ENCODE peak calls at places on chromosomes 4 and X, in five cellular contexts. One of them, this sample, is unnamed.

GRCh38 chr4:138003248-138003647 is 238.9 kb downstream of the SLC7A11 start:
- DNase-seq in colonic mucosa: no peak
- DNase-seq in psoas muscle: no peak
- DNase-seq in CD8-positive, alpha-beta memory T cell: no peak
- DNase-seq in left ventricle myocardium inferior: no peak
- DNase-seq in this sample: no peak

GRCh38 chr4:185640809-185641675 is 105.7 kb upstream of the PDLIM3 start:
- DNase-seq in colonic mucosa: no peak
- DNase-seq in psoas muscle: no peak
- DNase-seq in CD8-positive, alpha-beta memory T cell: no peak
- DNase-seq in left ventricle myocardium inferior: no peak
- DNase-seq in this sample: no peak

GRCh38 chr4:140996757-140997156 is 136.5 kb downstream of the RNF150 start:
- DNase-seq in colonic mucosa: no peak
- DNase-seq in psoas muscle: no peak
- DNase-seq in CD8-positive, alpha-beta memory T cell: no peak
- DNase-seq in left ventricle myocardium inferior: no peak
- DNase-seq in this sample: no peak

GRCh38 chr4:153834901-153835300 is 46.0 kb upstream of the SFRP2 start:
- DNase-seq in colonic mucosa: no peak
- DNase-seq in psoas muscle: no peak
- DNase-seq in CD8-positive, alpha-beta memory T cell: no peak
- DNase-seq in left ventricle myocardium inferior: no peak
- DNase-seq in this sample: no peak

GRCh38 chr4:94419549-94419948 is 32.2 kb upstream of the PDLIM5 start:
- DNase-seq in colonic mucosa: no peak
- DNase-seq in psoas muscle: no peak
- DNase-seq in CD8-positive, alpha-beta memory T cell: no peak
- DNase-seq in left ventricle myocardium inferior: no peak
- DNase-seq in this sample: no peak

GRCh38 chrX:149185087-149185486 is 320.0 kb downstream of the IDS start:
- DNase-seq in colonic mucosa: no peak
- DNase-seq in psoas muscle: no peak
- DNase-seq in CD8-positive, alpha-beta memory T cell: no peak
- DNase-seq in left ventricle myocardium inferior: no peak
- DNase-seq in this sample: no peak

GRCh38 chr4:177128306-177128705 is 181.4 kb upstream of the NEIL3 start:
- DNase-seq in colonic mucosa: no peak
- DNase-seq in psoas muscle: no peak
- DNase-seq in CD8-positive, alpha-beta memory T cell: no peak
- DNase-seq in left ventricle myocardium inferior: no peak
- DNase-seq in this sample: no peak

GRCh38 chrX:1535241-1536041 is 1.5 kb downstream of the P2RY8 start:
- DNase-seq in colonic mucosa: peak
- DNase-seq in psoas muscle: no peak
- DNase-seq in CD8-positive, alpha-beta memory T cell: peak
- DNase-seq in left ventricle myocardium inferior: no peak
- DNase-seq in this sample: no peak

GRCh38 chr4:108272046-108272445 is 103.3 kb upstream of the LEF1 start:
- DNase-seq in colonic mucosa: no peak
- DNase-seq in psoas muscle: no peak
- DNase-seq in CD8-positive, alpha-beta memory T cell: no peak
- DNase-seq in left ventricle myocardium inferior: no peak
- DNase-seq in this sample: no peak

GRCh38 chrX:73448379-73448778 is 1.5 kb downstream of the CDX4 start:
- DNase-seq in colonic mucosa: no peak
- DNase-seq in psoas muscle: no peak
- DNase-seq in CD8-positive, alpha-beta memory T cell: no peak
- DNase-seq in left ventricle myocardium inferior: no peak
- DNase-seq in this sample: no peak

GRCh38 chr4:140150886-140151699 is 2.9 kb downstream of the MAML3 start:
- DNase-seq in colonic mucosa: peak
- DNase-seq in psoas muscle: peak
- DNase-seq in CD8-positive, alpha-beta memory T cell: peak
- DNase-seq in left ventricle myocardium inferior: peak
- DNase-seq in this sample: peak

GRCh38 chr4:139595989-139596679 is 40.1 kb upstream of the SETD7 start:
- DNase-seq in colonic mucosa: no peak
- DNase-seq in psoas muscle: peak
- DNase-seq in CD8-positive, alpha-beta memory T cell: no peak
- DNase-seq in left ventricle myocardium inferior: no peak
- DNase-seq in this sample: no peak

GRCh38 chr4:148800943-148801342 is 358.7 kb upstream of the NR3C2 start:
- DNase-seq in colonic mucosa: no peak
- DNase-seq in psoas muscle: no peak
- DNase-seq in CD8-positive, alpha-beta memory T cell: no peak
- DNase-seq in left ventricle myocardium inferior: no peak
- DNase-seq in this sample: no peak

GRCh38 chrX:10254746-10255145 is 98.0 kb downstream of the CLCN4 start:
- DNase-seq in colonic mucosa: no peak
- DNase-seq in psoas muscle: no peak
- DNase-seq in CD8-positive, alpha-beta memory T cell: no peak
- DNase-seq in left ventricle myocardium inferior: no peak
- DNase-seq in this sample: no peak

GRCh38 chr4:156762851-156763250 is 208.7 kb downstream of the PDGFC start:
- DNase-seq in colonic mucosa: no peak
- DNase-seq in psoas muscle: no peak
- DNase-seq in CD8-positive, alpha-beta memory T cell: no peak
- DNase-seq in left ventricle myocardium inferior: no peak
- DNase-seq in this sample: no peak

GRCh38 chrX:135985974-135986312 is 708 bp downstream of the SLC9A6 start:
- DNase-seq in colonic mucosa: no peak
- DNase-seq in psoas muscle: no peak
- DNase-seq in CD8-positive, alpha-beta memory T cell: no peak
- DNase-seq in left ventricle myocardium inferior: no peak
- DNase-seq in this sample: no peak

GRCh38 chr4:153451931-153452660 is 14.1 kb upstream of the TMEM131L start:
- DNase-seq in colonic mucosa: no peak
- DNase-seq in psoas muscle: no peak
- DNase-seq in CD8-positive, alpha-beta memory T cell: no peak
- DNase-seq in left ventricle myocardium inferior: no peak
- DNase-seq in this sample: no peak

GRCh38 chr4:141425124-141425523 is 204.4 kb downstream of the ZNF330 start:
- DNase-seq in colonic mucosa: no peak
- DNase-seq in psoas muscle: no peak
- DNase-seq in CD8-positive, alpha-beta memory T cell: no peak
- DNase-seq in left ventricle myocardium inferior: no peak
- DNase-seq in this sample: no peak

GRCh38 chr4:113565702-113566012 is 195.9 kb downstream of the CAMK2D start:
- DNase-seq in colonic mucosa: no peak
- DNase-seq in psoas muscle: no peak
- DNase-seq in CD8-positive, alpha-beta memory T cell: no peak
- DNase-seq in left ventricle myocardium inferior: no peak
- DNase-seq in this sample: no peak

GRCh38 chr4:8616831-8617230 is 24.3 kb downstream of the CPZ start:
- DNase-seq in colonic mucosa: no peak
- DNase-seq in psoas muscle: peak
- DNase-seq in CD8-positive, alpha-beta memory T cell: no peak
- DNase-seq in left ventricle myocardium inferior: no peak
- DNase-seq in this sample: no peak

GRCh38 chr4:181293541-181293940 is 949.7 kb upstream of the TENM3 start:
- DNase-seq in colonic mucosa: no peak
- DNase-seq in psoas muscle: no peak
- DNase-seq in CD8-positive, alpha-beta memory T cell: no peak
- DNase-seq in left ventricle myocardium inferior: no peak
- DNase-seq in this sample: no peak

GRCh38 chr4:15003891-15004700 is 1.8 kb downstream of the CPEB2 start:
- DNase-seq in colonic mucosa: peak
- DNase-seq in psoas muscle: peak
- DNase-seq in CD8-positive, alpha-beta memory T cell: peak
- DNase-seq in left ventricle myocardium inferior: peak
- DNase-seq in this sample: peak

GRCh38 chr4:26206981-26207380 is 113.8 kb upstream of the RBPJ start:
- DNase-seq in colonic mucosa: no peak
- DNase-seq in psoas muscle: no peak
- DNase-seq in CD8-positive, alpha-beta memory T cell: no peak
- DNase-seq in left ventricle myocardium inferior: no peak
- DNase-seq in this sample: no peak

GRCh38 chr4:28432348-28433025 is 1571.8 kb downstream of the STIM2 start:
- DNase-seq in colonic mucosa: no peak
- DNase-seq in psoas muscle: no peak
- DNase-seq in CD8-positive, alpha-beta memory T cell: no peak
- DNase-seq in left ventricle myocardium inferior: no peak
- DNase-seq in this sample: no peak

GRCh38 chrX:72121381-72121780 is 10.3 kb downstream of the RTL5 start:
- DNase-seq in colonic mucosa: peak
- DNase-seq in psoas muscle: peak
- DNase-seq in CD8-positive, alpha-beta memory T cell: no peak
- DNase-seq in left ventricle myocardium inferior: peak
- DNase-seq in this sample: no peak

GRCh38 chrX:72124540-72125201 is 7.0 kb downstream of the RTL5 start:
- DNase-seq in colonic mucosa: no peak
- DNase-seq in psoas muscle: no peak
- DNase-seq in CD8-positive, alpha-beta memory T cell: no peak
- DNase-seq in left ventricle myocardium inferior: no peak
- DNase-seq in this sample: no peak

GRCh38 chrX:72125331-72126047 is 6.2 kb downstream of the RTL5 start:
- DNase-seq in colonic mucosa: no peak
- DNase-seq in psoas muscle: no peak
- DNase-seq in CD8-positive, alpha-beta memory T cell: no peak
- DNase-seq in left ventricle myocardium inferior: no peak
- DNase-seq in this sample: no peak

GRCh38 chrX:72122621-72123275 is 9.0 kb downstream of the RTL5 start:
- DNase-seq in colonic mucosa: no peak
- DNase-seq in psoas muscle: no peak
- DNase-seq in CD8-positive, alpha-beta memory T cell: no peak
- DNase-seq in left ventricle myocardium inferior: no peak
- DNase-seq in this sample: no peak

GRCh38 chrX:72123471-72124185 is 8.1 kb downstream of the RTL5 start:
- DNase-seq in colonic mucosa: no peak
- DNase-seq in psoas muscle: peak
- DNase-seq in CD8-positive, alpha-beta memory T cell: no peak
- DNase-seq in left ventricle myocardium inferior: peak
- DNase-seq in this sample: no peak
- H3K27ac ChIP-seq in colonic mucosa: no peak
- H3K27ac ChIP-seq in psoas muscle: no peak
- H3K27ac ChIP-seq in CD8-positive, alpha-beta memory T cell: no peak
- H3K27ac ChIP-seq in left ventricle myocardium inferior: peak
- H3K27ac ChIP-seq in this sample: no peak

DNA sequence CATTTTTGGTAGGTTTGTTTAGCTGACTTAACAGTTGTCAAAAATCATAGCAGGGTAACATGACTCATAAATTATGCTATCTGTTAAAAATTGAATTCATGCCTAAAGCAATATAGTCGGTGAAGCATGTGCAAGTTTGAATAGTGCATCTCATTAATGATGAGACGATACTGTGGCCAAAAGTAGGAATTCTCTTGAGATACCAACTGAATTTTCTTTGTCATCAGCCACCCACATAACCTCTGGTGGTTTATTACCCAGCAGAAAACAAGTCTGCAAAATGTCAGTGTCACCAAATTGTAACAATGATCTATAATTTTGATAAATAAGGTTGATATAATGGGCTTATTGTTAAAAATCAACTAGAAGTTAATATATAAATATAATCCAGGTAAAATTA is 211.2 kb downstream of the GASK1B start:
- DNase-seq in colonic mucosa: no peak
- DNase-seq in psoas muscle: no peak
- DNase-seq in CD8-positive, alpha-beta memory T cell: no peak
- DNase-seq in left ventricle myocardium inferior: no peak
- DNase-seq in this sample: no peak
- H3K27ac ChIP-seq in colonic mucosa: no peak
- H3K27ac ChIP-seq in psoas muscle: no peak
- H3K27ac ChIP-seq in CD8-positive, alpha-beta memory T cell: no peak
- H3K27ac ChIP-seq in left ventricle myocardium inferior: no peak
- H3K27ac ChIP-seq in this sample: no peak

GRCh38 chrX:18426004-18426320 is 554 bp downstream of the CDKL5 start:
- DNase-seq in colonic mucosa: no peak
- DNase-seq in psoas muscle: peak
- DNase-seq in CD8-positive, alpha-beta memory T cell: no peak
- DNase-seq in left ventricle myocardium inferior: no peak
- DNase-seq in this sample: no peak

GRCh38 chrX:18422886-18423285 is 2.5 kb upstream of the CDKL5 start:
- DNase-seq in colonic mucosa: no peak
- DNase-seq in psoas muscle: no peak
- DNase-seq in CD8-positive, alpha-beta memory T cell: no peak
- DNase-seq in left ventricle myocardium inferior: no peak
- DNase-seq in this sample: no peak

GRCh38 chrX:18422325-18422724 is 3.1 kb upstream of the CDKL5 start:
- DNase-seq in colonic mucosa: no peak
- DNase-seq in psoas muscle: no peak
- DNase-seq in CD8-positive, alpha-beta memory T cell: no peak
- DNase-seq in left ventricle myocardium inferior: no peak
- DNase-seq in this sample: no peak

GRCh38 chrX:18425199-18426003 is at the start of gene CDKL5:
- DNase-seq in colonic mucosa: peak
- DNase-seq in psoas muscle: peak
- DNase-seq in CD8-positive, alpha-beta memory T cell: peak
- DNase-seq in left ventricle myocardium inferior: peak
- DNase-seq in this sample: peak

DNA sequence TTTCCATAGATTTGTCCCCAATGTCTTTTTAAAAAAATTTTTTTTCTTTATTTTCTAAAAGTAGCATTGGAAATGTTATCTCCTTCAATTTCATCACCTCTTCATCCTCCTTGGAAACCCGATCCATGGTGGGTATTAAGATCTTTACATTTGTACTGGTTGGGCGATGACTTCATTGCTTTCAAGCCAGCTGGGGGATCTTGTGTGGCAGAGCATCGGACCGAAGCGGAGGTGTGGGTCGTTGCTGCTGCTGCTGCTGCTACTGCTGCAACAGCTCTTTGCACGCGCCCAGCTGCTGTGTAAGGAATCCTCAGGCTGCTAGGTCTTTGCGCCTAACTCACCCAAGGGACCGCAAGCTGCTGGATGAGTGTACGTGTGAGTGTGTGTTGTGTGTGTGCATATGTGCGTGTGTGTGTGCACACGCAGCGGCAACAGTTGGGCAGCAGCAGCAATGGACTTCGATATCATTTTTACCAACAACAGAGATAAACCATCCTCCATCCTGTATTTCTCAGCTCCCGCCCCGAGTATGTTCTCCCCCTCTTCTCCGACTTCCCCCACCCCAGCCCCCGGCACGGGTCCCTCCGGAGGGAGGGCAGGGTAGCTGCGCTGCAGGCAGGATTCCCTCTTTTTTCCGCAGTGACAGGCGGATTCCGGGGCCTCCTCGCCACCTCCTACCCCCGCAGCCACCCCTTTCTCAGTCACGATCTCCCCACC is 768 bp upstream of the CDKL5 start:
- DNase-seq in colonic mucosa: peak
- DNase-seq in psoas muscle: no peak
- DNase-seq in CD8-positive, alpha-beta memory T cell: peak
- DNase-seq in left ventricle myocardium inferior: no peak
- DNase-seq in this sample: peak
- H3K27ac ChIP-seq in colonic mucosa: no peak
- H3K27ac ChIP-seq in psoas muscle: no peak
- H3K27ac ChIP-seq in CD8-positive, alpha-beta memory T cell: peak
- H3K27ac ChIP-seq in left ventricle myocardium inferior: peak
- H3K27ac ChIP-seq in this sample: peak

DNA sequence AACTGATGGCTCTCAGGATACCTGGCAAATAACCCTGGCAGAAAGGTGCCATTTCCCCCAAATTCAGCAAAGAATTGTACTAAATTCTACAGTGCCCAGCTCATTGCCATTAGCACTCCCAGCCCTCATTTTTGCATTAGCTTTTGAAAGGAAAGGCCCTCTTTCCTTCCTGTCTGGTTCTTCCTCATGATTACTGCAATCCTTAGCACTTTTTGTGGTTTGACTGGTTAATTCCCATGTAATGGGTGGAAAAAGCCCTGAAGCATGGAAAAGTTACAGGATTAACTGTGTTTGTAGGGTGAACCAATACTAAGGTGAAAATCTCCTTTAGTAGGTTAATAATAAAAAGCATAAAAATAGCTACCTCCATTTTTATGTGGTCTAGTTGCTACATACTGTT is 139.5 kb downstream of the NPNT start:
- DNase-seq in colonic mucosa: no peak
- DNase-seq in psoas muscle: no peak
- DNase-seq in CD8-positive, alpha-beta memory T cell: no peak
- DNase-seq in left ventricle myocardium inferior: no peak
- DNase-seq in this sample: no peak
- H3K27ac ChIP-seq in colonic mucosa: no peak
- H3K27ac ChIP-seq in psoas muscle: no peak
- H3K27ac ChIP-seq in CD8-positive, alpha-beta memory T cell: no peak
- H3K27ac ChIP-seq in left ventricle myocardium inferior: no peak
- H3K27ac ChIP-seq in this sample: no peak